ENCODE peak calls at places on chromosomes 2 and 18, in four cellular contexts. P is foreskin fibroblast, I is transverse colon, M is GM23248. W is an unnamed sample.

GRCh38 chr2:46181789-46182530 is 115.2 kb upstream of the EPAS1 start:
- DNase-seq in P (no peak), I (no peak), M (no peak), W (no peak)

GRCh38 chr2:28525481-28525880 is 29.6 kb downstream of the PLB1 start:
- DNase-seq in P (no peak), I (no peak), M (no peak), W (no peak)

GRCh38 chr2:63742592-63742991 is 99.1 kb upstream of the UGP2 start:
- DNase-seq in P (no peak), I (no peak), M (no peak), W (no peak)

GRCh38 chr18:41600693-41601391 is 354.2 kb upstream of the PIK3C3 start:
- DNase-seq in P (no peak), I (no peak), M (no peak), W (no peak)

GRCh38 chr18:75268206-75268605 is 57.6 kb downstream of the TSHZ1 start:
- DNase-seq in P (no peak), I (no peak), M (no peak), W (no peak)

GRCh38 chr2:39620067-39620466 is 45.6 kb upstream of the TMEM178A start:
- DNase-seq in P (peak), I (peak), M (peak), W (no peak)

GRCh38 chr18:59631583-59632181 is 65.5 kb downstream of the CCBE1 start:
- DNase-seq in P (peak), I (no peak), M (peak), W (no peak)

GRCh38 chr2:169891593-169892298 is 64.5 kb downstream of the UBR3 start:
- DNase-seq in P (peak), I (no peak), M (peak), W (no peak)

GRCh38 chr2:240727439-240727838 is 35.8 kb downstream of the AQP12A start:
- DNase-seq in P (no peak), I (no peak), M (no peak), W (no peak)

GRCh38 chr2:237723613-237724012 is 75.0 kb upstream of the RBM44 start:
- DNase-seq in P (peak), I (peak), M (peak), W (no peak)

GRCh38 chr2:221513251-221513650 is 58.9 kb downstream of the EPHA4 start:
- DNase-seq in P (no peak), I (no peak), M (no peak), W (no peak)

GRCh38 chr2:31835450-31835849 is 175.4 kb downstream of the MEMO1 start:
- DNase-seq in P (no peak), I (no peak), M (no peak), W (no peak)

DNA sequence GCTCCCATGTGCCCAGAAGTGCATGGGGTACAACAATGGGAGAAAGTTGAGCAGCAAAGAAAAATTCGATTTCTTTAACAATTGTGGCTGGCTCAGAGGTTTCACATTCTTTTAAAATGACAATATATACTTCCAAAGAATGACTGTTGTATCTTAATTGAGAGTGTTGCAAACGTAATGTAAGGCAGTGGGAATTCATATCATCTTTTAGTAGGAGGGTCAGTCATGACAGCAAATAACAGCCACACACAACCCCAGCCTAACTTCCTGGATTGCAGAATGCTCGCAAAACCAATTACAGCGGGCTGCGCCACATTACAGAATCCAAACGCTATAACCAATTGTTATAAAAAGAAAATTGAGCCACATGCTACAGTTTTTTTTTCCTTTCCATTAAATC is 94.7 kb upstream of the CCDC68 start:
- DNase-seq in P (no peak), I (no peak), M (peak), W (no peak)
- H3K4me3 ChIP-seq in P (no peak), I (no peak), M (peak), W (no peak)

DNA sequence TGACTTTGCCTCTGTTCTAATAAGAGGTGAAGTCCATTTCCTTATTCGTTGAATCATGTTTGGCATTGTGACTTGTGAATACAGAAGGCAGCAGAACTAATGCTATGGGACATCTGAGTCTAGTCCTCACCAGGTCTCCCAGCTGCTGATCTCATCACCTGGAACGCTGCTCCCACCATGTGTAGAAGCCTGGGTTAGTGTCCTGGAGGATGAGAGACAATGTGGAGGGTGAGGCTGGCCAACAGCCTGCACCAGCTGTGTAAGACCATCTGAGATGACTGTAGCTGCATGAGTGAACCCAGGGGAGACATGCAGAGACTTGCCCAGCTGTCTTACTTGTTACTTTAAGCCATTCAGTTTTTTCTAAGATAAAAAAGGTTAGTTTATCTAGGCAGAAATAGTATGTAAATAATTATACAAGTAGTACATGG is 3.5 kb upstream of the HAAO start:
- DNase-seq in P (no peak), I (no peak), M (no peak), W (no peak)
- H3K4me3 ChIP-seq in P (no peak), I (no peak), M (no peak), W (no peak)

GRCh38 chr18:76349067-76349715 is 145.9 kb downstream of the ZNF516 start:
- DNase-seq in P (peak), I (peak), M (peak), W (no peak)
- H3K4me3 ChIP-seq in P (peak), I (peak), M (no peak), W (no peak)

DNA sequence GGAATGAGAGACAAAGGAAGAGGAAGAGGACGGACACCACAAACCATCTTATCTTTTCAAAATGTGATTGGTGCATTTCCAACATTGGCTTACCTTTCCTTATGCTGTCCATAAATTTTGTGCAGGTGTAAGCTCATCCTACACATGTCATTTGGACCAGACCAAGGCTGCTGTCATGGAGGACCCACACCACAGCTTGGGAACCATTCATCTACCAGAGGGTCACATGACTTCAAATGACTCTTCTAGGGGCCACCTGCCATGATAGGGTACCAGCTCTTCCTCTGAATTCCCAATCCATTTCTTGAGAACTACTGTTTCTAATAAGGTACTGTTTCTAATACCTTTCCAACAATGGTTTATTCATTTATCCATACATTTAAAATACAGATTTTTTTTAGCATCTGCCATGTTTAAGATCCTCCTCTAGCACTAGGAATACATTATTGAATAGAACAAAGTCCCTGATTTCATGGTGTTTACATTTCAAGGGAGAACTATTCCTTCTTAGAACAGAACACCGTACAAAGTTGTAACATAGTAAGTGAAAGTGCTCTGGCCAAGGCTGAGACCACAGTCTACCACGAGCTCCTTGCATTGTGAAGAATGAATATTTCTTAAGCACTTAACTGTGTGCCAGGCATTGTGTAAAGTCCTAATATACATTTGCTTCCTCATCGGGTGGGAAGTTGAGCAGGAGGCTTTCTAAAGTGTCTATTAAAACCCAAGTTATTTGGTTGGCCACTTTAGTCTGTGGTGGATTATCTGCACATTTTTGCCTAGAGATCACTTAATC is 246.1 kb upstream of the FN1 start:
- DNase-seq in P (no peak), I (no peak), M (no peak), W (no peak)
- H3K4me3 ChIP-seq in P (no peak), I (no peak), M (no peak), W (no peak)